ENCODE peak calls at places on chromosome 1, in five cellular contexts. One of them, this sample, is unnamed.

GRCh38 chr1:39940253-39940652 is 14.7 kb upstream of the MFSD2A start:
- DNase-seq in NCI-H446 treated with DMSO at 0.1 percent for 48 hours: no peak
- DNase-seq in fibroblast of lung: no peak
- DNase-seq in cortex of kidney: no peak
- DNase-seq in epithelial cell of esophagus: no peak
- DNase-seq in this sample: no peak

GRCh38 chr1:148333875-148334338 is 149.2 kb downstream of the PPIAL4G start:
- DNase-seq in NCI-H446 treated with DMSO at 0.1 percent for 48 hours: no peak
- DNase-seq in fibroblast of lung: no peak
- DNase-seq in cortex of kidney: no peak
- DNase-seq in epithelial cell of esophagus: no peak
- DNase-seq in this sample: no peak

GRCh38 chr1:172915276-172915675 is 135.5 kb downstream of the TNFSF18 start:
- DNase-seq in NCI-H446 treated with DMSO at 0.1 percent for 48 hours: no peak
- DNase-seq in fibroblast of lung: no peak
- DNase-seq in cortex of kidney: no peak
- DNase-seq in epithelial cell of esophagus: no peak
- DNase-seq in this sample: no peak

GRCh38 chr1:206751891-206752290 is 18.7 kb upstream of the IL19 start:
- DNase-seq in NCI-H446 treated with DMSO at 0.1 percent for 48 hours: no peak
- DNase-seq in fibroblast of lung: no peak
- DNase-seq in cortex of kidney: no peak
- DNase-seq in epithelial cell of esophagus: no peak
- DNase-seq in this sample: no peak

GRCh38 chr1:207892764-207893163 is 18.2 kb downstream of the CD34 start:
- DNase-seq in NCI-H446 treated with DMSO at 0.1 percent for 48 hours: no peak
- DNase-seq in fibroblast of lung: no peak
- DNase-seq in cortex of kidney: no peak
- DNase-seq in epithelial cell of esophagus: no peak
- DNase-seq in this sample: no peak

GRCh38 chr1:5873556-5873955 is 118.7 kb downstream of the NPHP4 start:
- DNase-seq in NCI-H446 treated with DMSO at 0.1 percent for 48 hours: no peak
- DNase-seq in fibroblast of lung: no peak
- DNase-seq in cortex of kidney: no peak
- DNase-seq in epithelial cell of esophagus: no peak
- DNase-seq in this sample: no peak

GRCh38 chr1:43625063-43625780 is 24.7 kb upstream of the KDM4A start:
- DNase-seq in NCI-H446 treated with DMSO at 0.1 percent for 48 hours: no peak
- DNase-seq in fibroblast of lung: no peak
- DNase-seq in cortex of kidney: no peak
- DNase-seq in epithelial cell of esophagus: no peak
- DNase-seq in this sample: no peak

GRCh38 chr1:155241851-155242264 is 13.4 kb downstream of the ENTREP3 start:
- DNase-seq in NCI-H446 treated with DMSO at 0.1 percent for 48 hours: no peak
- DNase-seq in fibroblast of lung: no peak
- DNase-seq in cortex of kidney: no peak
- DNase-seq in epithelial cell of esophagus: no peak
- DNase-seq in this sample: no peak

GRCh38 chr1:119743776-119744597 is 24.7 kb downstream of the HMGCS2 start:
- DNase-seq in NCI-H446 treated with DMSO at 0.1 percent for 48 hours: peak; percentile 10
- DNase-seq in fibroblast of lung: peak; percentile 53
- DNase-seq in cortex of kidney: no peak
- DNase-seq in epithelial cell of esophagus: peak; percentile 79
- DNase-seq in this sample: peak; percentile 73

GRCh38 chr1:31064115-31064514 is 1.4 kb downstream of the PUM1 start:
- DNase-seq in NCI-H446 treated with DMSO at 0.1 percent for 48 hours: no peak
- DNase-seq in fibroblast of lung: no peak
- DNase-seq in cortex of kidney: no peak
- DNase-seq in epithelial cell of esophagus: no peak
- DNase-seq in this sample: no peak

GRCh38 chr1:145995148-145995851 is 1.1 kb downstream of the TXNIP start:
- DNase-seq in NCI-H446 treated with DMSO at 0.1 percent for 48 hours: no peak
- DNase-seq in fibroblast of lung: no peak
- DNase-seq in cortex of kidney: no peak
- DNase-seq in epithelial cell of esophagus: no peak
- DNase-seq in this sample: no peak

This sample was measured in amniotic epithelial cell.